ENCODE peak calls at places on chromosomes 13 and 19, in nine cellular contexts. I, C, T, Q, K, E, V, O and J are unnamed samples.
A peak's percentile ranks its signal among the peaks of the same experiment; 100 is the strongest.

GRCh38 chr13:32039488-32040013 is 8.0 kb downstream of the FRY start:
- DNase-seq in I (no peak), C (no peak), T (no peak), Q (no peak), K (no peak), E (no peak), V (no peak), O (no peak), J (no peak)

GRCh38 chr19:44260343-44260681 is 626 bp downstream of the ZNF233 start:
- DNase-seq in I (no peak), C (no peak), T (no peak), Q (no peak), K (no peak), E (no peak), V (no peak), O (no peak), J (no peak)

GRCh38 chr19:10580979-10581631 is 6.0 kb downstream of the AP1M2 start:
- DNase-seq in I (peak; percentile 97), C (peak; percentile 95), T (peak; percentile 97), Q (peak; percentile 92), K (peak; percentile 71), E (peak; percentile 95), V (peak; percentile 92), O (peak; percentile 84), J (peak; percentile 88)

GRCh38 chr13:40813662-40814454 is 24.4 kb downstream of the SLC25A15 start:
- DNase-seq in I (peak; percentile 42), C (no peak), T (no peak), Q (no peak), K (no peak), E (no peak), V (no peak), O (peak; percentile 12), J (no peak)

GRCh38 chr19:33788676-33789075 is 8.0 kb upstream of the KCTD15 start:
- DNase-seq in I (no peak), C (no peak), T (no peak), Q (no peak), K (no peak), E (no peak), V (no peak), O (no peak), J (no peak)

GRCh38 chr13:66950666-66951065 is 279.5 kb downstream of the PCDH9 start:
- DNase-seq in I (no peak), C (no peak), T (no peak), Q (no peak), K (no peak), E (no peak), V (no peak), O (no peak), J (no peak)

GRCh38 chr13:37608750-37609339 is 10.3 kb upstream of the POSTN start:
- DNase-seq in I (no peak), C (no peak), T (no peak), Q (no peak), K (no peak), E (no peak), V (no peak), O (no peak), J (no peak)

GRCh38 chr19:42410371-42410770 is 16.8 kb downstream of the LIPE start:
- DNase-seq in I (no peak), C (no peak), T (no peak), Q (no peak), K (no peak), E (no peak), V (no peak), O (no peak), J (no peak)

GRCh38 chr19:33470040-33470330 is 51.6 kb downstream of the PEPD start:
- DNase-seq in I (no peak), C (no peak), T (peak; percentile 59), Q (no peak), K (no peak), E (no peak), V (peak; percentile 51), O (no peak), J (no peak)

GRCh38 chr13:113875829-113876228 is 12.0 kb upstream of the GAS6 start:
- DNase-seq in I (peak; percentile 45), C (no peak), T (no peak), Q (no peak), K (no peak), E (no peak), V (no peak), O (no peak), J (no peak)

GRCh38 chr13:64029343-64030093 is 2613.9 kb upstream of the PCDH20 start:
- DNase-seq in I (no peak), C (peak; percentile 43), T (no peak), Q (no peak), K (no peak), E (no peak), V (no peak), O (no peak), J (no peak)

GRCh38 chr13:80666782-80667537 is 326.0 kb upstream of the SPRY2 start:
- DNase-seq in I (no peak), C (no peak), T (no peak), Q (no peak), K (no peak), E (no peak), V (no peak), O (no peak), J (no peak)

GRCh38 chr19:39413903-39414608 is 1.6 kb downstream of the PLEKHG2 start:
- DNase-seq in I (no peak), C (peak; percentile 87), T (peak; percentile 92), Q (peak; percentile 83), K (no peak), E (no peak), V (peak; percentile 78), O (no peak), J (no peak)
- TF ChIP-seq CTCF in I (peak; percentile 11), C (no peak), T (no peak), Q (no peak), K (peak; percentile 43), E (no peak), V (no peak), O (peak; percentile 17), J (no peak)

GRCh38 chr19:4445963-4446668 is 11.5 kb downstream of the UBXN6 start:
- DNase-seq in I (no peak), C (no peak), T (no peak), Q (no peak), K (no peak), E (peak; percentile 83), V (no peak), O (no peak), J (no peak)

GRCh38 chr19:4446801-4447200 is 10.8 kb downstream of the UBXN6 start:
- DNase-seq in I (no peak), C (no peak), T (no peak), Q (no peak), K (no peak), E (no peak), V (no peak), O (no peak), J (no peak)

GRCh38 chr19:4448147-4448985 is 9.2 kb downstream of the UBXN6 start:
- DNase-seq in I (no peak), C (no peak), T (peak; percentile 85), Q (no peak), K (no peak), E (peak; percentile 97), V (no peak), O (no peak), J (no peak)

GRCh38 chr19:4449022-4449825 is 8.4 kb downstream of the UBXN6 start:
- DNase-seq in I (no peak), C (no peak), T (peak; percentile 92), Q (peak; percentile 79), K (no peak), E (peak; percentile 99), V (peak; percentile 85), O (no peak), J (no peak)

GRCh38 chr19:4447327-4448146 is 10.1 kb downstream of the UBXN6 start:
- DNase-seq in I (no peak), C (no peak), T (no peak), Q (no peak), K (no peak), E (no peak), V (no peak), O (no peak), J (no peak)
- TF ChIP-seq CTCF in I (no peak), C (no peak), T (no peak), Q (no peak), K (no peak), E (no peak), V (no peak), O (no peak), J (no peak)

GRCh38 chr19:49496574-49497008 is 357 bp downstream of the RPS11 start:
- DNase-seq in I (no peak), C (no peak), T (no peak), Q (no peak), K (no peak), E (no peak), V (no peak), O (no peak), J (no peak)
- TF ChIP-seq CTCF in I (no peak), C (no peak), T (no peak), Q (no peak), K (no peak), E (no peak), V (no peak), O (no peak), J (no peak)

DNA sequence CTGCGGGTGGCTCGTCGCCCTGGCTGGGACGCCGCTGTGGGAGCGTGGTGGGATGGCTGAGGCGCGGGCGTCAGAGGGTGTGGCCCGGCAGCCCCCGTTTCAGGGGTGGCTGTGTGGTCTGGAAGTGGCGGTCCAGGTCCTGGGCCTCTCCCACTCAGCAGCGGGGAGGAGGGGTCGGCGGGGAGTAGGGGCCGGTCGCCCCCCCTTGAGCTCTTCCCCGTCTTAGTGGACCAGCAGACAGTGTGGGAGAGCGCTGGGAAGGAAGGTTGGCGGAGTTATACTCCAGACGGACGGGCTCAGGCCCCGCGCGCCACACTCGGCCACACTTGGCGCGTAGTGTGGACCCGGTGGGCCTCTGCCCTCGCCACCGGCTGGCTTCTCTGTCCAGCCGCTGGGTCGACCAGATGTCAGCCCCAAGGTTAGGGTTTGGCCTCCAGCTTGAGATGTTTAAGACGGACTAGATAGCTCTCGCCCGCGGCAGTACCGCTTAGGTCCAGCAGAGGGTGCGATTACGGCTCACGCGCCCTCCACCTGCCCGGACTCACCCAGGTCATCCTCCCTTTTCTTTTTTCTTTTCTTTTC is 21.7 kb upstream of the ZNF429 start:
- DNase-seq in I (peak; percentile 30), C (peak; percentile 89), T (peak; percentile 85), Q (no peak), K (no peak), E (peak; percentile 57), V (peak; percentile 66), O (no peak), J (no peak)
- TF ChIP-seq CTCF in I (peak; percentile 32), C (peak; percentile 60), T (no peak), Q (no peak), K (peak; percentile 39), E (peak; percentile 44), V (peak; percentile 37), O (peak; percentile 52), J (no peak)